ENCODE peak calls at places on chromosome 1, in seven cellular contexts. Z is HuH-7.5, Q is Calu3, U is A172, X is SK-N-DZ, E is GOT3, Y is AG10803. C is an unnamed sample.

GRCh38 chr1:113073457-113073950 is 506 bp downstream of the LRIG2 start:
- DNase-seq in X (no peak), U (no peak), E (no peak), Q (peak; percentile 60), Y (peak; percentile 60), Z (peak; percentile 53), C (no peak)

GRCh38 chr1:230542054-230542453 is 100.2 kb upstream of the COG2 start:
- DNase-seq in U (peak; percentile 50), Y (no peak), E (no peak), Q (no peak), Z (no peak), X (no peak), C (no peak)

GRCh38 chr1:246827396-246827795 is 103.2 kb downstream of the SCCPDH start:
- DNase-seq in Z (no peak), Q (peak; percentile 11), E (no peak), X (no peak), U (no peak), Y (no peak), C (no peak)

GRCh38 chr1:162548170-162548569 is 13.4 kb upstream of the UAP1 start:
- DNase-seq in E (no peak), X (no peak), Z (no peak), Q (no peak), U (peak; percentile 28), Y (peak; percentile 84), C (no peak)

GRCh38 chr1:36083635-36084501 is at the start of gene TEKT2:
- DNase-seq in Y (no peak), U (no peak), Q (peak; percentile 27), E (no peak), X (peak; percentile 64), Z (no peak), C (peak; percentile 34)

GRCh38 chr1:91617242-91617837 is 116.7 kb downstream of the CDC7 start:
- DNase-seq in Y (no peak), Q (peak; percentile 69), Z (peak; percentile 28), U (no peak), X (peak; percentile 29), E (no peak), C (no peak)

GRCh38 chr1:9890224-9890731 is 19.8 kb downstream of the CTNNBIP1 start:
- DNase-seq in E (no peak), Q (no peak), Y (peak; percentile 84), U (peak; percentile 80), Z (no peak), X (no peak), C (no peak)

GRCh38 chr1:39690943-39691382 is 270 bp downstream of the HPCAL4 start:
- DNase-seq in Z (no peak), Y (no peak), X (no peak), E (no peak), U (no peak), Q (no peak), C (no peak)

GRCh38 chr1:226763741-226764264 is 24.7 kb upstream of the ITPKB start:
- DNase-seq in Q (peak; percentile 6), Y (peak; percentile 56), U (peak; percentile 98), E (peak; percentile 71), Z (no peak), X (no peak), C (no peak)

GRCh38 chr1:205179842-205180241 is 31.7 kb downstream of the DSTYK start:
- DNase-seq in X (no peak), E (no peak), U (no peak), Q (no peak), Z (no peak), Y (peak; percentile 17), C (no peak)

GRCh38 chr1:27099154-27099903 is 55.6 kb downstream of the SLC9A1 start:
- DNase-seq in Q (no peak), Y (peak; percentile 80), E (peak; percentile 51), U (peak; percentile 68), Z (peak; percentile 35), X (peak; percentile 78), C (peak; percentile 64)

GRCh38 chr1:31422505-31423319 is 9.7 kb downstream of the SERINC2 start:
- DNase-seq in E (peak; percentile 53), Y (peak; percentile 91), Q (peak; percentile 90), Z (peak; percentile 83), U (peak; percentile 76), X (peak; percentile 57), C (peak; percentile 69)

GRCh38 chr1:204725821-204726448 is 40.4 kb upstream of the LRRN2 start:
- DNase-seq in U (peak; percentile 75), Y (no peak), Q (no peak), E (no peak), Z (no peak), X (no peak), C (no peak)

GRCh38 chr1:171803056-171803455 is 21.6 kb downstream of the METTL13 start:
- DNase-seq in U (no peak), X (no peak), Y (peak; percentile 92), E (no peak), Q (no peak), Z (no peak), C (no peak)

GRCh38 chr1:158071106-158071505 is 77.7 kb downstream of the KIRREL1 start:
- DNase-seq in U (no peak), X (no peak), Y (peak; percentile 23), Z (no peak), Q (no peak), E (no peak), C (no peak)

GRCh38 chr1:155904261-155904660 is 6.9 kb downstream of the RIT1 start:
- DNase-seq in E (no peak), U (no peak), Q (no peak), X (no peak), Z (no peak), Y (no peak), C (no peak)

GRCh38 chr1:47326271-47326670 is 7.3 kb upstream of the CMPK1 start:
- DNase-seq in U (no peak), E (no peak), X (no peak), Y (no peak), Q (no peak), Z (no peak), C (no peak)

GRCh38 chr1:42971848-42972291 is 13.2 kb upstream of the SLC2A1 start:
- DNase-seq in Y (peak; percentile 95), Z (no peak), E (no peak), U (peak; percentile 93), X (no peak), Q (no peak), C (no peak)

GRCh38 chr1:169484107-169484506 is 1.6 kb downstream of the SLC19A2 start:
- DNase-seq in Y (no peak), E (no peak), Z (peak; percentile 16), X (no peak), Q (no peak), U (no peak), C (no peak)

GRCh38 chr1:228280106-228280901 is 72.5 kb downstream of the OBSCN start:
- DNase-seq in U (no peak), Z (no peak), Q (no peak), E (no peak), Y (no peak), X (no peak), C (no peak)

GRCh38 chr1:199733125-199733524 is 294.4 kb upstream of the NR5A2 start:
- DNase-seq in Q (no peak), U (no peak), Y (no peak), E (no peak), X (no peak), Z (no peak), C (no peak)

GRCh38 chr1:27862004-27862403 is 10.3 kb upstream of the THEMIS2 start:
- DNase-seq in Z (no peak), Y (no peak), X (no peak), E (no peak), Q (no peak), U (no peak), C (no peak)

GRCh38 chr1:236137285-236137852 is 5.0 kb upstream of the GPR137B start:
- DNase-seq in E (no peak), U (no peak), X (no peak), Q (no peak), Y (no peak), Z (no peak), C (no peak)

GRCh38 chr1:151892190-151892589 is 17.1 kb downstream of the THEM4 start:
- DNase-seq in Y (peak; percentile 85), X (no peak), U (no peak), Z (no peak), Q (no peak), E (no peak), C (no peak)

GRCh38 chr1:145792484-145792883 is 31.4 kb downstream of the RNF115 start:
- DNase-seq in X (no peak), U (no peak), Z (no peak), E (no peak), Q (no peak), Y (no peak), C (no peak)

C was measured in germinal center.